ENCODE peak calls at places on chromosomes 6 and 20, in six cellular contexts. One of them, this sample, is unnamed.

GRCh38 chr20:38275815-38276550 is 15.4 kb upstream of the KIAA1755 start:
- DNase-seq in mesendoderm: no peak
- DNase-seq in naive thymus-derived CD4-positive, alpha-beta T cell: no peak
- DNase-seq in H7: no peak
- DNase-seq in body of pancreas: no peak
- DNase-seq in HFF-Myc: peak
- DNase-seq in this sample: no peak

GRCh38 chr20:12535770-12536169 is 473.0 kb upstream of the SPTLC3 start:
- DNase-seq in mesendoderm: peak
- DNase-seq in naive thymus-derived CD4-positive, alpha-beta T cell: no peak
- DNase-seq in H7: no peak
- DNase-seq in body of pancreas: no peak
- DNase-seq in HFF-Myc: no peak
- DNase-seq in this sample: no peak

GRCh38 chr6:42279966-42280629 is 62.4 kb upstream of the MRPS10 start:
- DNase-seq in mesendoderm: peak
- DNase-seq in naive thymus-derived CD4-positive, alpha-beta T cell: no peak
- DNase-seq in H7: peak
- DNase-seq in body of pancreas: no peak
- DNase-seq in HFF-Myc: no peak
- DNase-seq in this sample: no peak

GRCh38 chr20:60123652-60124051 is 165.4 kb downstream of the CDH26 start:
- DNase-seq in mesendoderm: no peak
- DNase-seq in naive thymus-derived CD4-positive, alpha-beta T cell: no peak
- DNase-seq in H7: no peak
- DNase-seq in body of pancreas: no peak
- DNase-seq in HFF-Myc: no peak
- DNase-seq in this sample: no peak

GRCh38 chr20:43188861-43189613 is 669 bp downstream of the PTPRT start:
- DNase-seq in mesendoderm: peak
- DNase-seq in naive thymus-derived CD4-positive, alpha-beta T cell: no peak
- DNase-seq in H7: peak
- DNase-seq in body of pancreas: no peak
- DNase-seq in HFF-Myc: no peak
- DNase-seq in this sample: no peak

GRCh38 chr20:46354207-46354555 is 45.9 kb upstream of the CDH22 start:
- DNase-seq in mesendoderm: no peak
- DNase-seq in naive thymus-derived CD4-positive, alpha-beta T cell: no peak
- DNase-seq in H7: no peak
- DNase-seq in body of pancreas: no peak
- DNase-seq in HFF-Myc: no peak
- DNase-seq in this sample: no peak

GRCh38 chr20:7505835-7506221 is 434.4 kb downstream of the HAO1 start:
- DNase-seq in mesendoderm: no peak
- DNase-seq in naive thymus-derived CD4-positive, alpha-beta T cell: no peak
- DNase-seq in H7: no peak
- DNase-seq in body of pancreas: no peak
- DNase-seq in HFF-Myc: no peak
- DNase-seq in this sample: no peak

GRCh38 chr6:105174512-105174911 is 5.3 kb downstream of the POPDC3 start:
- DNase-seq in mesendoderm: no peak
- DNase-seq in naive thymus-derived CD4-positive, alpha-beta T cell: no peak
- DNase-seq in H7: no peak
- DNase-seq in body of pancreas: no peak
- DNase-seq in HFF-Myc: no peak
- DNase-seq in this sample: no peak

GRCh38 chr6:75130784-75131183 is 75.1 kb downstream of the COL12A1 start:
- DNase-seq in mesendoderm: no peak
- DNase-seq in naive thymus-derived CD4-positive, alpha-beta T cell: no peak
- DNase-seq in H7: no peak
- DNase-seq in body of pancreas: no peak
- DNase-seq in HFF-Myc: no peak
- DNase-seq in this sample: no peak

GRCh38 chr6:131182991-131183425 is 47.7 kb downstream of the AKAP7 start:
- DNase-seq in mesendoderm: peak
- DNase-seq in naive thymus-derived CD4-positive, alpha-beta T cell: peak
- DNase-seq in H7: peak
- DNase-seq in body of pancreas: no peak
- DNase-seq in HFF-Myc: peak
- DNase-seq in this sample: no peak

GRCh38 chr20:33298391-33298790 is 15.4 kb downstream of the BPIFB1 start:
- DNase-seq in mesendoderm: peak
- DNase-seq in naive thymus-derived CD4-positive, alpha-beta T cell: no peak
- DNase-seq in H7: peak
- DNase-seq in body of pancreas: no peak
- DNase-seq in HFF-Myc: no peak
- DNase-seq in this sample: no peak

GRCh38 chr6:10082385-10082784 is 332.5 kb downstream of the TFAP2A start:
- DNase-seq in mesendoderm: no peak
- DNase-seq in naive thymus-derived CD4-positive, alpha-beta T cell: no peak
- DNase-seq in H7: no peak
- DNase-seq in body of pancreas: no peak
- DNase-seq in HFF-Myc: no peak
- DNase-seq in this sample: no peak

GRCh38 chr20:41392295-41392694 is 25.7 kb upstream of the EMILIN3 start:
- DNase-seq in mesendoderm: no peak
- DNase-seq in naive thymus-derived CD4-positive, alpha-beta T cell: no peak
- DNase-seq in H7: no peak
- DNase-seq in body of pancreas: no peak
- DNase-seq in HFF-Myc: no peak
- DNase-seq in this sample: no peak

GRCh38 chr20:44087051-44087856 is 99.7 kb downstream of the JPH2 start:
- DNase-seq in mesendoderm: no peak
- DNase-seq in naive thymus-derived CD4-positive, alpha-beta T cell: no peak
- DNase-seq in H7: no peak
- DNase-seq in body of pancreas: no peak
- DNase-seq in HFF-Myc: no peak
- DNase-seq in this sample: no peak

GRCh38 chr20:32567384-32568178 is 17.6 kb downstream of the NOL4L start:
- DNase-seq in mesendoderm: no peak
- DNase-seq in naive thymus-derived CD4-positive, alpha-beta T cell: no peak
- DNase-seq in H7: no peak
- DNase-seq in body of pancreas: no peak
- DNase-seq in HFF-Myc: no peak
- DNase-seq in this sample: no peak

GRCh38 chr6:167800549-167800948 is 26.2 kb upstream of the AFDN start:
- DNase-seq in mesendoderm: no peak
- DNase-seq in naive thymus-derived CD4-positive, alpha-beta T cell: no peak
- DNase-seq in H7: no peak
- DNase-seq in body of pancreas: no peak
- DNase-seq in HFF-Myc: no peak
- DNase-seq in this sample: no peak

GRCh38 chr6:52364480-52365166 is 2.7 kb downstream of the PAQR8 start:
- DNase-seq in mesendoderm: no peak
- DNase-seq in naive thymus-derived CD4-positive, alpha-beta T cell: no peak
- DNase-seq in H7: no peak
- DNase-seq in body of pancreas: no peak
- DNase-seq in HFF-Myc: no peak
- DNase-seq in this sample: no peak
- H3K4me3 ChIP-seq in mesendoderm: no peak
- H3K4me3 ChIP-seq in naive thymus-derived CD4-positive, alpha-beta T cell: no peak
- H3K4me3 ChIP-seq in H7: no peak
- H3K4me3 ChIP-seq in body of pancreas: no peak
- H3K4me3 ChIP-seq in HFF-Myc: no peak
- H3K4me3 ChIP-seq in this sample: no peak

GRCh38 chr20:57396212-57396611 is 5.0 kb downstream of the RBM38 start:
- DNase-seq in mesendoderm: no peak
- DNase-seq in naive thymus-derived CD4-positive, alpha-beta T cell: no peak
- DNase-seq in H7: no peak
- DNase-seq in body of pancreas: no peak
- DNase-seq in HFF-Myc: no peak
- DNase-seq in this sample: no peak

GRCh38 chr20:57397004-57397692 is 6.0 kb downstream of the RBM38 start:
- DNase-seq in mesendoderm: no peak
- DNase-seq in naive thymus-derived CD4-positive, alpha-beta T cell: no peak
- DNase-seq in H7: no peak
- DNase-seq in body of pancreas: no peak
- DNase-seq in HFF-Myc: no peak
- DNase-seq in this sample: no peak

GRCh38 chr20:57394087-57395082 is 3.2 kb downstream of the RBM38 start:
- DNase-seq in mesendoderm: no peak
- DNase-seq in naive thymus-derived CD4-positive, alpha-beta T cell: no peak
- DNase-seq in H7: peak
- DNase-seq in body of pancreas: no peak
- DNase-seq in HFF-Myc: no peak
- DNase-seq in this sample: no peak

GRCh38 chr20:57396638-57397003 is 5.4 kb downstream of the RBM38 start:
- DNase-seq in mesendoderm: no peak
- DNase-seq in naive thymus-derived CD4-positive, alpha-beta T cell: no peak
- DNase-seq in H7: no peak
- DNase-seq in body of pancreas: no peak
- DNase-seq in HFF-Myc: no peak
- DNase-seq in this sample: no peak

DNA sequence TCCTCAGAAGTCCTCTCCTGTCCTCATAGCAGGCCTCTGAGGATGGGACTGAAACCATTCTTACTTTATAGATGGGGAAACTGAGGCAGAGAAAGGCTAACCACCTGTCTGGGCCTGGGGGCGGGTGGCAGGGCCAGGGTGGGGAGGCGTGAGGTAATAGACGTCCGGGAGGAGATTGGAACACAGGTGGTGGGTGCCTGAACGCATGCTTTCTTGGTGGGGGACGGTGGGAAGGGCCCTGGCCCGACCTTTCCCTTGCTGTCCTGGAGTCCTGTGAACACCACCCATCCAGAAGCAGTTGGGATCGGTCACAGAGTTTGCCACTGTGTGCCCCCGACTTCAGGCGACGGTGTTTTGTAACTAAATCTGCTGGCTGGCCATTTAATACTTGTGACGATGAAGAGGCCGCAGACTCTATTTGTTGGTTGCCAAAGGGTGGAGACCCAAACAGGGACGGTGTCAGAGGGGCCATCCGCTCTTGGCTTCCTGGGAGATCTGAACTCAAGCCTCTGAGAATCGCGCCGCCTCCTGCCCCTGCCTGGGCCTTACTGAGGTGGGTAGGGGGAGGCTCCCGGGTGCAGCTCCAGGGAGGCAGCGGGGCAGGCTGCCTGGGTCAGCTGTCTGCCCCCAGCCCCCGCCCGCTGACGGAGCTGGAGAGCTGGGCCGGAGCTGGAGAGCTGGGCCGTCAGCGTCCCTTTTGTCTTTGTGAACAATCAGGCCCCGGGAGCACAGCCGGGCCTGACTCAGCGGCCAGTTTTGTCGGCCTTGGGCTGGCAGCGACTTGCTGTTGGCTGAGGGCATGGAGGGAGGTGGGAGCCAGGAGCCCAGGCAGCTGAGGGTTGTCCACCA is 4.1 kb downstream of the RBM38 start:
- DNase-seq in mesendoderm: peak
- DNase-seq in naive thymus-derived CD4-positive, alpha-beta T cell: no peak
- DNase-seq in H7: peak
- DNase-seq in body of pancreas: peak
- DNase-seq in HFF-Myc: no peak
- DNase-seq in this sample: no peak
- H3K4me3 ChIP-seq in mesendoderm: no peak
- H3K4me3 ChIP-seq in naive thymus-derived CD4-positive, alpha-beta T cell: no peak
- H3K4me3 ChIP-seq in H7: no peak
- H3K4me3 ChIP-seq in body of pancreas: no peak
- H3K4me3 ChIP-seq in HFF-Myc: no peak
- H3K4me3 ChIP-seq in this sample: no peak

DNA sequence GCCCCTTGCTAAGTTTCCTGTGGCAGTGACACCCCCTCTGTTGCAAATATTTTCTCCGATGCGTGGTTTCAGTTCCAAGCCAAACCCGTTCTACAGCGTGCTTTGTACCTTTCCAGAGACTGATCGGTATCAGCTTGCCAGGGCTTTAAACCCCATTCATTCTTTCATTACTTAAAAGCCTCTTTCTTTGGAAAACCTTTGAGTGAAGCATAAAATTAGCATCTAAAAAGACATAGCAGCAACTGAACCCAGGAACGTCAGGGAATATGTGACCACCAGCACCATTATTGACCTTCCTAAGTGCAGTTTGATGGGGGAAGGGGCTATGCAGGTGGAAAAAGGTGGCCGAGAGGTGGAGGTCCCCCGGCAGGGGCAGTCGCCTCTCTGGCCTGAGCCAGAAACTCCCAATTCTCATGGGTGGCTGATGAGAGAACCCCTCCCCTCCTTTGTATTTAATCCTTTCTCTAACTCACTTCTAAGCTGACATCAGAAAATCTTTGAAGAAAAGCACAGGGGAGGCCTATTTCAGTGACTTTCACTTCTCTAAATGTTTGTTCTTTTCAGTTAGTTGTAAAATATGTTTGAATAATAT is 89.4 kb downstream of the RSPH3 start:
- DNase-seq in mesendoderm: peak
- DNase-seq in naive thymus-derived CD4-positive, alpha-beta T cell: no peak
- DNase-seq in H7: peak
- DNase-seq in body of pancreas: peak
- DNase-seq in HFF-Myc: no peak
- DNase-seq in this sample: peak
- H3K4me3 ChIP-seq in mesendoderm: no peak
- H3K4me3 ChIP-seq in naive thymus-derived CD4-positive, alpha-beta T cell: peak
- H3K4me3 ChIP-seq in H7: no peak
- H3K4me3 ChIP-seq in body of pancreas: no peak
- H3K4me3 ChIP-seq in HFF-Myc: no peak
- H3K4me3 ChIP-seq in this sample: no peak

DNA sequence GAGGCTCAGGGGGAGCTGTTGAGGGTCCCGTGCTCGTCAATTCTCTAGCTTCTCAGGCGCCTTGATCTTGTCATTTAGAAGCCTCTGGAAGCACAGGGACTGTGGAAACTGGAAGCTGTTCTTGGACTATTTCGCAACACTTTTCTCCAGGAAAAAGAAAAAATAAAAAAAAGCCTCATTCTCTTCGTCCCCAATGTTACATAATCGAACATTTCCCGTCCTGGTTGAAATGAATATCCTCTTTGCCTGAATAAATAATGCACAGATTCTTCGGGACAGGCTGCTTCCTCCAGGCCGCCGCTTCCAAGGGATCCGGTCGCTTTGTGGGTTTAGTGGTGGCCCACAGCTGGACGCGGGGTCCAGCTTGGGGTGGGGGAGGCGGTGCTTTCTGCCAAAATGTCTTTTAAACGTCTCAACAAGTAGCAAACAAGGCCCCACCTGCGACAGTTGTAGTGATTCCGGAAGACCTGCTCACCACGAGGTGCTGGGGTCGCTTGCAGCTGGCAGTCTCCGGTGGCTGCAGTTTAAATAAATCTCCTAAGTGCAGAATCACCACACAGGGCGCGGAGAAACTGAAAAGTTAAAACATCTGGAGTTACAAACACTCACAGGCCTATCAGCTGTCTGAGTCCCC is 125.9 kb upstream of the ESR1 start:
- DNase-seq in mesendoderm: no peak
- DNase-seq in naive thymus-derived CD4-positive, alpha-beta T cell: no peak
- DNase-seq in H7: no peak
- DNase-seq in body of pancreas: no peak
- DNase-seq in HFF-Myc: peak
- DNase-seq in this sample: no peak
- H3K4me3 ChIP-seq in mesendoderm: no peak
- H3K4me3 ChIP-seq in naive thymus-derived CD4-positive, alpha-beta T cell: no peak
- H3K4me3 ChIP-seq in H7: no peak
- H3K4me3 ChIP-seq in body of pancreas: no peak
- H3K4me3 ChIP-seq in HFF-Myc: no peak
- H3K4me3 ChIP-seq in this sample: no peak

DNA sequence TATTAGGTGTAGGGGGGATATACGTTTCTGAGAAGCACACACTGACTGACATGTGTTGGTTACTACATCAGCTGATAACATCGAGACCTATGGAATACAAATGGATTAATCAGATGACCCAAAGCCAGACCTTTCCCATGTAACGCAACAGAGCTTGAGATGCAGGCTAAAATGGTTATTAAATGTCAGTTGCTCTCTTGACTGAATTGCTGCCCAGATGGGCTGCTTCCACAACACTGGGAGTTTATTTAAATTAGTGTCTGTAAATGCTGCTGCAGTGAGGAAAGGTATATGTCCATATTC is 298.8 kb downstream of the PHACTR1 start:
- DNase-seq in mesendoderm: no peak
- DNase-seq in naive thymus-derived CD4-positive, alpha-beta T cell: no peak
- DNase-seq in H7: no peak
- DNase-seq in body of pancreas: no peak
- DNase-seq in HFF-Myc: no peak
- DNase-seq in this sample: no peak
- H3K4me3 ChIP-seq in mesendoderm: no peak
- H3K4me3 ChIP-seq in naive thymus-derived CD4-positive, alpha-beta T cell: no peak
- H3K4me3 ChIP-seq in H7: no peak
- H3K4me3 ChIP-seq in body of pancreas: no peak
- H3K4me3 ChIP-seq in HFF-Myc: no peak
- H3K4me3 ChIP-seq in this sample: no peak

This sample was measured in iPS DF 6.9.